ENCODE peak calls at places on chromosomes 13 and 19, in eight cellular contexts. H, F, W, U, P, A, X and B are unnamed samples.

GRCh38 chr19:49589391-49589790 is 1.6 kb upstream of the PRR12 start:
- DNase-seq in H (no peak), F (no peak), W (no peak), U (no peak), P (no peak), A (no peak), X (no peak), B (no peak)

GRCh38 chr13:33016414-33017409 is at the start of gene KL:
- DNase-seq in H (peak), F (no peak), W (no peak), U (no peak), P (peak), A (no peak), X (peak), B (no peak)

GRCh38 chr19:19120308-19121156 is 17.7 kb downstream of the TMEM161A start:
- DNase-seq in H (peak), F (no peak), W (no peak), U (peak), P (peak), A (peak), X (no peak), B (no peak)

GRCh38 chr19:35065574-35065973 is 24.1 kb downstream of the HPN start:
- DNase-seq in H (no peak), F (no peak), W (no peak), U (no peak), P (no peak), A (no peak), X (no peak), B (no peak)

GRCh38 chr13:63999614-64000013 is 2584.0 kb upstream of the PCDH20 start:
- DNase-seq in H (no peak), F (no peak), W (no peak), U (no peak), P (no peak), A (no peak), X (no peak), B (no peak)

GRCh38 chr13:24292476-24292875 is 16.9 kb upstream of the C1QTNF9 start:
- DNase-seq in H (no peak), F (no peak), W (no peak), U (no peak), P (no peak), A (peak), X (no peak), B (no peak)

GRCh38 chr13:82655518-82655855 is 1226.8 kb downstream of the SLITRK1 start:
- DNase-seq in H (no peak), F (no peak), W (no peak), U (no peak), P (no peak), A (peak), X (no peak), B (no peak)

GRCh38 chr13:97254809-97255208 is 32.7 kb downstream of the MBNL2 start:
- DNase-seq in H (no peak), F (no peak), W (no peak), U (no peak), P (peak), A (no peak), X (no peak), B (no peak)

GRCh38 chr13:46844431-46844830 is 47.5 kb upstream of the ESD start:
- DNase-seq in H (no peak), F (no peak), W (no peak), U (no peak), P (peak), A (no peak), X (no peak), B (no peak)

GRCh38 chr19:5925830-5926459 is 11.9 kb downstream of the CAPS start:
- DNase-seq in H (no peak), F (peak), W (no peak), U (no peak), P (no peak), A (no peak), X (no peak), B (no peak)

GRCh38 chr19:47002853-47003610 is 16.6 kb upstream of the NPAS1 start:
- DNase-seq in H (no peak), F (no peak), W (no peak), U (no peak), P (no peak), A (no peak), X (no peak), B (no peak)

GRCh38 chr13:67223742-67224141 is 6.4 kb downstream of the PCDH9 start:
- DNase-seq in H (no peak), F (no peak), W (no peak), U (no peak), P (no peak), A (no peak), X (no peak), B (no peak)

GRCh38 chr19:5395996-5396939 is 55.7 kb upstream of the PTPRS start:
- DNase-seq in H (no peak), F (no peak), W (no peak), U (no peak), P (no peak), A (no peak), X (no peak), B (no peak)

GRCh38 chr19:33290082-33290815 is 12.1 kb downstream of the CEBPA start:
- DNase-seq in H (no peak), F (no peak), W (no peak), U (no peak), P (no peak), A (no peak), X (peak), B (no peak)

GRCh38 chr13:110576736-110577476 is 15.4 kb upstream of the RAB20 start:
- DNase-seq in H (no peak), F (no peak), W (no peak), U (peak), P (no peak), A (no peak), X (no peak), B (no peak)

GRCh38 chr13:71249031-71249430 is 618.0 kb downstream of the DACH1 start:
- DNase-seq in H (no peak), F (no peak), W (no peak), U (no peak), P (no peak), A (no peak), X (no peak), B (no peak)

GRCh38 chr19:19847781-19848180 is 17.9 kb upstream of the ZNF253 start:
- DNase-seq in H (no peak), F (no peak), W (no peak), U (no peak), P (no peak), A (no peak), X (no peak), B (no peak)

GRCh38 chr13:50080158-50080855 is 65.1 kb downstream of the KCNRG start:
- DNase-seq in H (peak), F (no peak), W (no peak), U (peak), P (peak), A (peak), X (no peak), B (peak)

GRCh38 chr13:48437381-48437780 is 24.5 kb upstream of the LPAR6 start:
- DNase-seq in H (peak), F (no peak), W (no peak), U (no peak), P (peak), A (peak), X (peak), B (no peak)

GRCh38 chr13:94061316-94061715 is 418.2 kb downstream of the DCT start:
- DNase-seq in H (peak), F (no peak), W (no peak), U (no peak), P (peak), A (peak), X (no peak), B (no peak)

GRCh38 chr19:50489461-50490011 is 12.9 kb upstream of the GARIN5A start:
- DNase-seq in H (no peak), F (no peak), W (no peak), U (no peak), P (no peak), A (no peak), X (peak), B (no peak)

GRCh38 chr13:105403065-105403464 is 1132.4 kb downstream of the EFNB2 start:
- DNase-seq in H (no peak), F (no peak), W (no peak), U (no peak), P (no peak), A (no peak), X (no peak), B (no peak)

GRCh38 chr13:111900390-111901180 is 166.4 kb upstream of the SOX1 start:
- DNase-seq in H (no peak), F (peak), W (no peak), U (no peak), P (no peak), A (no peak), X (no peak), B (no peak)

GRCh38 chr19:4260605-4261191 is 13.8 kb downstream of the YJU2 start:
- DNase-seq in H (no peak), F (no peak), W (no peak), U (no peak), P (no peak), A (no peak), X (no peak), B (no peak)

GRCh38 chr13:109575821-109576220 is 210.6 kb downstream of the IRS2 start:
- DNase-seq in H (no peak), F (no peak), W (no peak), U (no peak), P (no peak), A (no peak), X (no peak), B (no peak)

GRCh38 chr13:109883181-109884180 is 97.1 kb upstream of the IRS2 start:
- DNase-seq in H (no peak), F (no peak), W (no peak), U (no peak), P (no peak), A (no peak), X (no peak), B (no peak)

GRCh38 chr13:68009546-68009945 is 779.4 kb upstream of the PCDH9 start:
- DNase-seq in H (no peak), F (no peak), W (no peak), U (no peak), P (no peak), A (no peak), X (no peak), B (no peak)

GRCh38 chr13:113749956-113750355 is 9.1 kb upstream of the TMEM255B start:
- DNase-seq in H (no peak), F (no peak), W (no peak), U (no peak), P (no peak), A (no peak), X (no peak), B (no peak)

GRCh38 chr19:42135836-42136235 is 3.6 kb upstream of the POU2F2 start:
- DNase-seq in H (no peak), F (no peak), W (no peak), U (no peak), P (no peak), A (no peak), X (no peak), B (no peak)

GRCh38 chr13:45674908-45675307 is 27.2 kb upstream of the CBY2 start:
- DNase-seq in H (no peak), F (no peak), W (peak), U (no peak), P (peak), A (peak), X (no peak), B (no peak)

GRCh38 chr13:48304132-48304876 is 753 bp downstream of the RB1 start:
- DNase-seq in H (peak), F (no peak), W (no peak), U (peak), P (no peak), A (peak), X (peak), B (peak)

GRCh38 chr13:109783815-109784589 is 2.4 kb downstream of the IRS2 start:
- DNase-seq in H (peak), F (no peak), W (no peak), U (no peak), P (no peak), A (no peak), X (peak), B (peak)

GRCh38 chr19:33040994-33041827 is 23.5 kb downstream of the RHPN2 start:
- DNase-seq in H (no peak), F (peak), W (no peak), U (peak), P (peak), A (no peak), X (peak), B (no peak)

GRCh38 chr13:40048551-40048950 is 393.1 kb downstream of the COG6 start:
- DNase-seq in H (no peak), F (no peak), W (no peak), U (no peak), P (no peak), A (no peak), X (no peak), B (no peak)

GRCh38 chr13:112975401-112975939 is 6.5 kb downstream of the MCF2L start:
- DNase-seq in H (no peak), F (no peak), W (no peak), U (no peak), P (no peak), A (no peak), X (peak), B (no peak)

GRCh38 chr19:13598098-13598497 is 91.8 kb upstream of the CACNA1A start:
- DNase-seq in H (no peak), F (no peak), W (no peak), U (no peak), P (no peak), A (no peak), X (no peak), B (no peak)

GRCh38 chr19:6274756-6275155 is 5.0 kb downstream of the MLLT1 start:
- DNase-seq in H (no peak), F (no peak), W (no peak), U (no peak), P (no peak), A (no peak), X (peak), B (no peak)

GRCh38 chr13:98467263-98467985 is 109.5 kb downstream of the STK24 start:
- DNase-seq in H (no peak), F (no peak), W (no peak), U (no peak), P (no peak), A (no peak), X (no peak), B (no peak)

GRCh38 chr13:35530147-35530546 is 53.7 kb upstream of the MAB21L1 start:
- DNase-seq in H (peak), F (no peak), W (no peak), U (no peak), P (no peak), A (no peak), X (no peak), B (no peak)

DNA sequence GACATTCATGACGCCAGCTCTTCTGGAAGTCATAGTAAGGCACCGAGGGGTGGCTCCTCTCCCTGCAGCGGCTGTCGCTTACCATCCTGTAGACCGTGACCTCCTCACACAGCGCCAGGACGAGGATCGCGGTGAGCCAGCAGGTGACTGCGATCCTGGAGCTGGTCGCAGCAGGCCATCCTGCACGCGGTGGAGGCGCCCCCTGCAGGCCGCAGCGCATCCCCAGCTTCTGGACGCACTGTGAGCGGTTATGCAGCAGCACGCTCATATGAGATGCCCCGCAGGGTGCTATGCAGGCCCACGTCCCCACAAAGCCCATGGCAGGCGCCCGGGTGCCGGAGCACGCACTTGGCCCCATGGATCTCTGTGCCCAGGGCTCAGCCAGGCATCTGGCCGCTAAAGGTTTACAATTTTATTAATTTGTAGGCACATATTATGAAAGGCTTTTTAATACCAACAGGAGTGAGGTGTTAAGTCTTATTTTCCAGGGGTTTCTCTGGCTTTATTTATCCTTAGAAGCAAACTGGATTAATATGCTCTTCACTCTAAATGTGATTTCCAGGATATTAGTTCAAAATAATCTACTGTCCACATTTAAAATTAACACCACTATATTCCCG is 35.6 kb upstream of the PSPC1 start:
- DNase-seq in H (peak), F (peak), W (no peak), U (peak), P (peak), A (peak), X (peak), B (peak)
- TF ChIP-seq CTCF in H (peak), F (no peak), W (peak), U (peak), P (peak), A (peak), X (peak), B (no peak)

DNA sequence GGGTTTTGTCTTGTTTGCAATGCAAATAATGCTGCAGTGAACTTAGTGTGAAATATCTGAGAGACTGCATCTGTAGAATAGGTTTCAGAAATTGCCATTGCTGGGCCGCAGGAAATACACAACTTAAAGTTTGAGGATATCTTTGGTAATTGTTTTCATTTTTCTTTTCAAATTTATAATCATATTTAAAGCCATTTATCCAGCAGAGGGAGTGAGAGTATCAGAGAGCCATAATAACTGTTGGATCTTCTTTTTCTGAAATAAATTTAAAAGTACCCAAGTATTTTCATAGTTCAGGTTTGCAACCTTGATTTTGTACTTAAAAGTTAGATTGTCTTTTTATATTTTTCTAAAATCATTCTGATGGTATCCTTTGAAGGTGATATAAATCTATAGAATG is 99.4 kb downstream of the ZMYM2 start:
- DNase-seq in H (no peak), F (no peak), W (no peak), U (no peak), P (no peak), A (no peak), X (no peak), B (no peak)
- TF ChIP-seq CTCF in H (no peak), F (no peak), W (peak), U (no peak), P (peak), A (no peak), X (peak), B (no peak)

GRCh38 chr19:2045501-2046045 is 5.5 kb downstream of the MKNK2 start:
- DNase-seq in H (no peak), F (no peak), W (no peak), U (no peak), P (no peak), A (no peak), X (peak), B (no peak)

GRCh38 chr19:2047449-2048103 is 3.5 kb downstream of the MKNK2 start:
- DNase-seq in H (no peak), F (no peak), W (peak), U (no peak), P (no peak), A (no peak), X (peak), B (no peak)

GRCh38 chr19:2046046-2046907 is 4.8 kb downstream of the MKNK2 start:
- DNase-seq in H (no peak), F (no peak), W (peak), U (no peak), P (no peak), A (no peak), X (peak), B (no peak)

GRCh38 chr19:2048104-2048958 is 2.7 kb downstream of the MKNK2 start:
- DNase-seq in H (no peak), F (no peak), W (no peak), U (no peak), P (no peak), A (no peak), X (peak), B (no peak)

DNA sequence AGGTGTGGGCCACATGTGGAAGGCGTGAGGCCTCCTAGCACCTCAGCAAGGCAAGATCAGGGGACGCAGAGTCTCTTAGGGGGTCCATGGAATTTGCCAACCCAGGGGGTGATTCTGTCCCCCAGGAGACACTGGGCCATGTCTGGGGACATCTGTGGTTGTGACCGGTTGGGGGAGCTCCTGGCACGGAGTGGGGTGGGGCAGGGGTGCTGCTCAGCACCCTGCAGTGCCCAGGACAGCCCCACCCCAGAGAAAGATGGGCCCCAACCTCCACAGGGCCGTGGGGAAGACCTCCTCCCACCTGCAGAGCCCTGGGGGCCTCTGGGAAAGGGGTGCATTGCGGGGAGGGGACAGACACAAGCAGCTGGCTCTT is 4.0 kb downstream of the MKNK2 start:
- DNase-seq in H (no peak), F (no peak), W (no peak), U (no peak), P (no peak), A (no peak), X (no peak), B (no peak)
- TF ChIP-seq CTCF in H (no peak), F (no peak), W (no peak), U (no peak), P (peak), A (no peak), X (no peak), B (no peak)

DNA sequence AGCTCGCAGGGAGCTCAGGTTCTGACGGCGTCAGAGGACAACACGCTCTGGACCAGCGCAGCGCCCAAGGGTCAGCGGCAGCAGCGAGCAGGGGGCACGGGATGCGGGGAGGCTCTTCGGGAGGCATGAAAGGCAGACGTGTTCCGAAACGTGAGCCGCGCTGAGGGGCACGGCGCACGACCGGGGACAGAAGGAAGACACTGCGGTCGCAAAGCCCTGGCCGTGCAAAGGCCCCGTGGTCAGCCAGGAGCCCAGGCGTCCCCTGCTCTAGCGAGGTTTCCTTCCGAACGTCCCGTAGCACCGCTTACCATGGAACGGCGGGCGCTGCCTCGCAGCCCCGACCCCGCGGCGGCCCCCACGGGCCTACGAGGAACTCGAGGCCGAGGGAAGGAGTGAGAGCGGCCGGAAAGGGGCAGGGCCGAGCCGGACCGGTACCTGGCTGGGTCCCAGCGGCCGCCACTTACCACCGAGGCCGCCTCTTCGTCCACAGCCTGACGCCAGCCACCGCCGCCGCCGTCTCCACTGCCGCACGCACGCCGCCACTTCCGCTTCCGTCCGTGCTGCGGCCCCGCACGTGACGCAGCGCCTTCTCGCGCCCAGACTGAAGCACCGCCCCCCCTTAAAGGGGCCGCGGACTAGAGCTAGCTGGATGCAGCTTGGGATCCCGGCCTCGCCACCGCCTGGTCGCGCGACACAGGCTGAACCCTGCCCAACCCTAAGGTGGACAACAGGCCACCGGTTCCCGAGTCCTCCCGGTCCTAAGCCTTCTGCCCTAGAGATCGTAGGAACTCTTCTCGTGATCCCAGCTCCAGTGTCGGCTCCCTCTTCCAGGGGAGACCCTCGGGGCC is 9.4 kb downstream of the ABHD17A start:
- DNase-seq in H (peak), F (peak), W (peak), U (peak), P (peak), A (peak), X (peak), B (peak)
- TF ChIP-seq CTCF in H (no peak), F (no peak), W (no peak), U (peak), P (no peak), A (no peak), X (peak), B (no peak)